ENCODE peak calls at places on chromosomes 1 and 21, in four cellular contexts. One of them, this sample, is unnamed.

GRCh38 chr21:36647279-36648093 is 51.4 kb upstream of the SIM2 start:
- DNase-seq in GM12878: no peak
- DNase-seq in HepG2: peak
- DNase-seq in K562: no peak
- DNase-seq in this sample: no peak

GRCh38 chr1:53639251-53639721 is 99.7 kb downstream of the GLIS1 start:
- DNase-seq in GM12878: no peak
- DNase-seq in HepG2: no peak
- DNase-seq in K562: no peak
- DNase-seq in this sample: no peak

GRCh38 chr21:42590431-42591131 is 62.8 kb upstream of the PDE9A start:
- DNase-seq in GM12878: no peak
- DNase-seq in K562: no peak
- DNase-seq in HepG2: no peak
- DNase-seq in this sample: no peak

GRCh38 chr1:110056284-110056680 is 14.2 kb downstream of the ALX3 start:
- DNase-seq in K562: no peak
- DNase-seq in HepG2: no peak
- DNase-seq in GM12878: no peak
- DNase-seq in this sample: no peak

GRCh38 chr1:151060241-151061011 is at the start of gene MLLT11:
- DNase-seq in K562: peak
- DNase-seq in GM12878: no peak
- DNase-seq in HepG2: no peak
- DNase-seq in this sample: peak

GRCh38 chr1:247962911-247963588 is 2.0 kb upstream of the OR2AK2 start:
- DNase-seq in HepG2: no peak
- DNase-seq in GM12878: no peak
- DNase-seq in K562: no peak
- DNase-seq in this sample: no peak

GRCh38 chr1:246512635-246513034 is 5.6 kb upstream of the SMYD3 start:
- DNase-seq in GM12878: no peak
- DNase-seq in K562: no peak
- DNase-seq in HepG2: no peak
- DNase-seq in this sample: no peak

GRCh38 chr1:228339766-228340685 is 66.6 kb downstream of the TRIM11 start:
- DNase-seq in GM12878: no peak
- DNase-seq in HepG2: no peak
- DNase-seq in K562: no peak
- DNase-seq in this sample: no peak

GRCh38 chr1:60822252-60822651 is 260.1 kb upstream of the NFIA start:
- DNase-seq in K562: no peak
- DNase-seq in GM12878: no peak
- DNase-seq in HepG2: no peak
- DNase-seq in this sample: no peak

GRCh38 chr1:43708006-43708412 is 673 bp downstream of the ST3GAL3 start:
- DNase-seq in GM12878: no peak
- DNase-seq in HepG2: no peak
- DNase-seq in K562: no peak
- DNase-seq in this sample: peak

DNA sequence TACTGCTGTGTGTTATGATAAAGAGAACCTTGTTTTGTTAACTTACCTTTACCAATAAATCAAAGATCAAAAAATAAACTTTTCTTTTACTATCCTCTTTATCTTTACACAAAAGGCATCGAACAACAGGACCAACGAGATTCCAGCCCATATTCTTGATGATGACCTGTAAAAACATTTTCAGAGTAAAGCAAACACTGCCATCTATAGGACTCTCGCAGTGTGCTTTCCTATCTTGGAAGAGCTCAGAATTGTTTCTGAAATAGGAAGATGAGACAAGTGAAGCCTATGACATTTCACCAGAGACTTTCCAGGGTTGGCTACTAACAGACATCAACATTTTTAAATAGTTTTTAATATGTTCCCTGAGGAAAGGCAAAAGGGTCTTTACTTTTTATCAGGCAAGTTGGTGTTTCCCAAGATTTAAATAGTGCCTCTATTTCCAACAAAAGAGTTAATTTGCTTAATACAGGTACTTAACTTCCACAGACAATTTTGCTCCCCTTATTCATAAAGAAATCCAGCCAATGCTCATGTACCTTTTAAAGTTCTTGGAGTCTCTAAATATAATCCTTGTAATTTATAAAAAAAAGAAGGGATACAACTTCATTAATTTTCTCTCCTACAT is 7.3 kb downstream of the GLMN start:
- DNase-seq in HepG2: peak
- DNase-seq in GM12878: no peak
- DNase-seq in K562: peak
- DNase-seq in this sample: peak
- TF ChIP-seq ZNF274 in HepG2: no peak
- TF ChIP-seq ZNF274 in GM12878: no peak
- TF ChIP-seq ZNF274 in K562: no peak
- TF ChIP-seq ZNF274 in this sample: no peak

GRCh38 chr1:156908541-156908940 is 11.9 kb upstream of the LRRC71 start:
- DNase-seq in HepG2: no peak
- DNase-seq in K562: no peak
- DNase-seq in GM12878: no peak
- DNase-seq in this sample: no peak
- TF ChIP-seq ZNF274 in HepG2: no peak
- TF ChIP-seq ZNF274 in K562: no peak
- TF ChIP-seq ZNF274 in GM12878: no peak
- TF ChIP-seq ZNF274 in this sample: no peak

DNA sequence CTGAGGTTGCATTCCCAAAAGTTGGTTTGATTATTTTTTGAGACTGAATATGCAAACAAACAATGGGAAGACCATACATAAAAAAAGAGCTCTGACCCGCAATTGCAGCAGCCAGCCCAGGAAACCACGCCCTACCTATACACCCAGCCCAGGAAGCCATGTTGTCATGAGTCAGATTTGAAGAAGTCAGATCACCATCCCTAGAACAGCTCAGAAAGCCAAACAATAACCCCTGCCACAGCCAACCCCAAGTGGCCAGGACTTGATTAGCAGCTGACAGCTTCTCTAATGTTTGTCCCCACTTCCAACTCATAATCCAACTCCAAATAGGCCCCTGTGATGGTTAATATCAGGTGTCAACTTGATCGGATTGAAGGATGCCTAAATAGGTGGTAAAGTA is 621.9 kb downstream of the NPHP4 start:
- DNase-seq in K562: no peak
- DNase-seq in GM12878: no peak
- DNase-seq in HepG2: no peak
- DNase-seq in this sample: no peak
- TF ChIP-seq ZNF274 in K562: no peak
- TF ChIP-seq ZNF274 in GM12878: no peak
- TF ChIP-seq ZNF274 in HepG2: no peak
- TF ChIP-seq ZNF274 in this sample: no peak

GRCh38 chr1:74771913-74772515 is 39.1 kb downstream of the TYW3 start:
- DNase-seq in HepG2: peak
- DNase-seq in K562: peak
- DNase-seq in GM12878: peak
- DNase-seq in this sample: peak

GRCh38 chr1:74772945-74773344 is 40.0 kb downstream of the TYW3 start:
- DNase-seq in HepG2: peak
- DNase-seq in K562: no peak
- DNase-seq in GM12878: no peak
- DNase-seq in this sample: no peak

GRCh38 chr1:74766579-74766978 is 33.6 kb downstream of the TYW3 start:
- DNase-seq in K562: no peak
- DNase-seq in GM12878: no peak
- DNase-seq in HepG2: no peak
- DNase-seq in this sample: no peak

GRCh38 chr1:74763714-74764301 is 30.9 kb downstream of the TYW3 start:
- DNase-seq in HepG2: no peak
- DNase-seq in GM12878: no peak
- DNase-seq in K562: no peak
- DNase-seq in this sample: no peak

DNA sequence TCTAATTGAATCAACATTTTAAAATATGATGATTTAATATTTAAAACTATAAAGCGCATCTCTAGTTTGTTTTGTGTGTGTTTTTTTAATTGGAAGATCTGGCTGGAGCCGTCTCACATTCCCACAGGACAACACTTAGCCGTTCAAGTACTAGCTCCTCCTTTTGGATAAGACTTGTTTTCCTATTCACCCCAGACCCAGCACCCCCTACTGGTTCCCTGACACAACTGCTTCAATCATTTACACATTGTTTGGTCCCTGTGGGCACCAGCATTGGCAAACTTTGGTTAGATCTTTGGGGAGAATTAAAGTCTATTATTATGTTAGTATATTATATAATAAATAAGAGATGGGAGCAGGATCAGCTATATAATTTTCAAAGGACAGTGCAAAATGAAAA is 34.5 kb downstream of the TYW3 start:
- DNase-seq in HepG2: peak
- DNase-seq in GM12878: no peak
- DNase-seq in K562: peak
- DNase-seq in this sample: peak
- TF ChIP-seq ZNF274 in HepG2: no peak
- TF ChIP-seq ZNF274 in GM12878: no peak
- TF ChIP-seq ZNF274 in K562: no peak
- TF ChIP-seq ZNF274 in this sample: no peak

DNA sequence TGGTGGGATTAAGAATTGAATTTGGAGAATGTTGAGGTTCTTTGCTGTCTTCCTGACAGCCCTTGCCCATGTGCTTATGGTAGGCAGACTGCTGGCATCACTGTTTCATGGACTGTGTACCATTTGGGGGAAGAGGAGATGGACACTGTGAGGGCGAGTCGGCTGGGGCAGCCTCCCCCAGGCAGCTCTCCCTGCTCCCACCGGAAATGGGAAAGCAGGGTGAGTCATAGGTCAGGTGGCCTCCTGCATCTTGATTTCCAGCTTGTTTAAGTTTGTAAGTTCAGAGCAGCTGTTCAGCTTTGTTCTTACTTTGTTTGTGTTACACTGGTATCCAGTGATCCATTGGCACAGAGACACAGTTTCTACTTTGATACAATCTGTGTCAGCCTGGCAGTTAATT is 87.2 kb upstream of the CNIH3 start:
- DNase-seq in K562: peak
- DNase-seq in HepG2: no peak
- DNase-seq in GM12878: no peak
- DNase-seq in this sample: no peak
- TF ChIP-seq ZNF274 in K562: no peak
- TF ChIP-seq ZNF274 in HepG2: no peak
- TF ChIP-seq ZNF274 in GM12878: no peak
- TF ChIP-seq ZNF274 in this sample: no peak

GRCh38 chr1:205578780-205579571 is 52.8 kb downstream of the ELK4 start:
- DNase-seq in HepG2: no peak
- DNase-seq in K562: no peak
- DNase-seq in GM12878: no peak
- DNase-seq in this sample: no peak
- TF ChIP-seq ZNF274 in HepG2: no peak
- TF ChIP-seq ZNF274 in K562: no peak
- TF ChIP-seq ZNF274 in GM12878: no peak
- TF ChIP-seq ZNF274 in this sample: no peak

DNA sequence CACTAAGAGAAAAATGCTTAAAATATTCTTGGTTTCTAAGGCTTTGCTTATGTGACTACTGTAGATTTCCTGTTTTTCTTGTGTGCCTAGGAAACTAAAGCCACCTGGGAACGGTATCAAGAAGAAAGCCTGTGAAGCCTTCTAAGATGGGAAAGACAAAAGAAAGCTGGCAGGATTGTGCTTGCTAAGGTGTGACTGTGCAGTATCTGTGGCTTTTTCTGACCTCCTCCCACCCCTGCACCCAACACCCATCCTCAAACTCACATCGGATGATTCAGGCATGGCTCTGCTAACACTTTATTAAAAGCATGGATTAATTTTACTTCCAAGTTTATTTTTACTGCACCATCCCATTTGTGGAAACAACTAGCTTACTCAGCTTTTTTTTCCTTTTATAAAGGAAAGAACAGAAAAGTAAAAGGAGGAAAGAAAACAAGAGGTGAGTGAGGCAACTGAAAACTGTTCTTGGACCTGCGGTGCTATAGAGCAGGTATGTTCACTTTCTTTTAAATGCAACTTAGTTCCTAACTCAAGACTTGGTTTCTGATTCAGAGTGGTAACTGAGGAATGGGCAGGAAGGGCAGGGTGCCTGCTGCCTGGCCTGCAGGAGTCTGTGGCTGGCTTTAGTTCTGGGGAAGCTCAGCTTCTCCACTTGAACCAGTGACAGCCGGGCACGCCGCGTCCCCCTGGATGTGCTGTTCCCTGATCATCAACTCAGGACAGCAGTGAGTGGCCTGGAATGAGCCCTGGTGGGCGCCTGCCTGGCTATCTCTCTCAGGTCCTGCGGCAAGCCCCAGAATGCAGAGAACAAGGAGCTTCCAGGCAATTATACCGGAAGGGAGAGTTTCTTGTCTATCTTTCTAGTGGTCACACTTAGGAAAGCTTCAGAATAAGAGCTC is at the start of gene GBP6:
- DNase-seq in K562: no peak
- DNase-seq in HepG2: no peak
- DNase-seq in GM12878: no peak
- DNase-seq in this sample: no peak
- TF ChIP-seq ZNF274 in K562: no peak
- TF ChIP-seq ZNF274 in HepG2: no peak
- TF ChIP-seq ZNF274 in GM12878: no peak
- TF ChIP-seq ZNF274 in this sample: no peak

GRCh38 chr1:36350659-36351171 is 27.3 kb upstream of the EVA1B start:
- DNase-seq in HepG2: no peak
- DNase-seq in GM12878: no peak
- DNase-seq in K562: no peak
- DNase-seq in this sample: no peak
- TF ChIP-seq ZNF274 in HepG2: no peak
- TF ChIP-seq ZNF274 in GM12878: no peak
- TF ChIP-seq ZNF274 in K562: no peak
- TF ChIP-seq ZNF274 in this sample: no peak